ENCODE peak calls at places on chromosomes 5 and 9, in five cellular contexts. X, L, G, N and M are unnamed samples.

GRCh38 chr9:133167096-133167695 is 3.5 kb upstream of the GBGT1 start:
- DNase-seq in X (no peak), L (no peak), G (no peak), N (no peak), M (no peak)

GRCh38 chr9:86585422-86586143 is 231.4 kb upstream of the TUT7 start:
- DNase-seq in X (no peak), L (no peak), G (no peak), N (no peak), M (no peak)

GRCh38 chr9:136670571-136671253 is 8.0 kb downstream of the EGFL7 start:
- DNase-seq in X (no peak), L (no peak), G (no peak), N (no peak), M (no peak)

GRCh38 chr5:7250609-7251008 is 145.3 kb upstream of the ADCY2 start:
- DNase-seq in X (no peak), L (no peak), G (no peak), N (no peak), M (no peak)

GRCh38 chr9:136411358-136411757 is 900 bp downstream of the PMPCA start:
- DNase-seq in X (no peak), L (no peak), G (no peak), N (no peak), M (no peak)

GRCh38 chr9:89515416-89515815 is 17.5 kb upstream of the SEMA4D start:
- DNase-seq in X (no peak), L (no peak), G (no peak), N (no peak), M (no peak)

GRCh38 chr9:124202447-124202971 is 55.2 kb upstream of the NEK6 start:
- DNase-seq in X (peak; percentile 98), L (no peak), G (no peak), N (no peak), M (no peak)

GRCh38 chr9:69824497-69825252 is 4.1 kb downstream of the CFAP95 start:
- DNase-seq in X (no peak), L (no peak), G (no peak), N (no peak), M (no peak)

GRCh38 chr5:132464155-132464939 is 26.2 kb downstream of the IRF1 start:
- DNase-seq in X (peak; percentile 72), L (no peak), G (no peak), N (no peak), M (no peak)

GRCh38 chr9:6667633-6668280 is 22.2 kb upstream of the GLDC start:
- DNase-seq in X (peak; percentile 56), L (no peak), G (peak; percentile 47), N (no peak), M (no peak)

GRCh38 chr9:113468716-113469448 is 5.4 kb downstream of the RGS3 start:
- DNase-seq in X (no peak), L (peak; percentile 59), G (no peak), N (no peak), M (no peak)

GRCh38 chr5:78830647-78831046 is 154.5 kb downstream of the ARSB start:
- DNase-seq in X (no peak), L (no peak), G (no peak), N (no peak), M (no peak)

GRCh38 chr5:123628860-123629544 is 117.0 kb downstream of the CSNK1G3 start:
- DNase-seq in X (no peak), L (no peak), G (no peak), N (no peak), M (no peak)

GRCh38 chr5:12022444-12022843 is 118.2 kb upstream of the CTNND2 start:
- DNase-seq in X (no peak), L (no peak), G (no peak), N (no peak), M (no peak)

GRCh38 chr9:96859461-96860198 is 5.3 kb upstream of the ZNF782 start:
- DNase-seq in X (no peak), L (no peak), G (peak; percentile 98), N (no peak), M (no peak)

GRCh38 chr5:134026521-134027202 is 21.9 kb upstream of the VDAC1 start:
- DNase-seq in X (peak; percentile 84), L (peak; percentile 61), G (peak; percentile 65), N (peak; percentile 75), M (no peak)

GRCh38 chr9:109411818-109412352 is 86.2 kb downstream of the PTPN3 start:
- DNase-seq in X (peak; percentile 91), L (no peak), G (peak; percentile 15), N (no peak), M (no peak)

GRCh38 chr5:72071906-72072305 is 35.4 kb upstream of the MAP1B start:
- DNase-seq in X (no peak), L (no peak), G (no peak), N (no peak), M (no peak)

GRCh38 chr9:136110082-136111061 is 8.3 kb downstream of the TMEM250 start:
- DNase-seq in X (peak; percentile 80), L (no peak), G (no peak), N (no peak), M (no peak)

GRCh38 chr9:127967151-127967809 is 13.5 kb downstream of the EEIG1 start:
- DNase-seq in X (no peak), L (no peak), G (no peak), N (no peak), M (no peak)

GRCh38 chr5:95083606-95084005 is 201.3 kb downstream of the MCTP1 start:
- DNase-seq in X (no peak), L (no peak), G (no peak), N (no peak), M (no peak)

GRCh38 chr5:74233571-74233970 is 407.0 kb downstream of the ENC1 start:
- DNase-seq in X (no peak), L (no peak), G (peak; percentile 93), N (no peak), M (no peak)

DNA sequence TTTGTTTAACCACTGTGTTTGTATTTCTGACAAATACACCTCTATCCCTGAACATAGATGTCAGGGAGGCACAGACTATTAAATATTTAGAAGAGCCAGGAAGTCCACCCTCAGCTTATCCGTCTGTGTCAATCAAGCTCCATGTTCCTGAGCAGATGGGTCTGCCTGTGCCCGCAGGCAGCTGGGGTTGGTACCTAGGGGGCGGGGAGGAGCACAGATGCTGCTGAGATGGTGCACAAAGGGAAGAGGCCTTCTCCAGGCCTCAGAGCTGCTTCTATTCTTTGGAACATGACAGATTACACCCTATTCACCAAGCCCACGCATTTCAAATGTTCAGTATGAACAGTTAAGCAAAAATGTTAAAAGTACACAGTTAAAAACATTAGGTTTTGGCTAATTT is 142.1 kb downstream of the EPB41L4A start:
- DNase-seq in X (no peak), L (no peak), G (no peak), N (no peak), M (no peak)
- TF ChIP-seq CTCF in X (no peak), L (no peak), G (no peak), N (no peak), M (no peak)

DNA sequence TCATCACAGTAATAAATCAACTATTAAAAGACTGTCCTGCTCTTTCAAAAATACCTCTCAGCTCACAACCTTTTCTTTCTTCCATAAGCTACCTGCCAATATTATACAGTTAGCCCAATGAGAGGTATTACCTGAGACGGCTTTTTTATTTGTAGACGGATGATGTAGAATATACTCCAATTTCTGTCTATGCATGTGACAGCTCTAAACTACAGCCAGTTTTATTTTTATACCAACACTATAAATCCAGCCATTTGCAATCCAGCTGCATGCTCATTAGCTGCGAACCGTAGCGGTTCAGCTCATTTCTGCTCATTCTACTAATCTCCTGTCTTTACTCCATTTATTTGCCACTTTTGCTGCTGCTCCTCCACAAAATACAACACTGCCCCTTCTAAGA is 51.2 kb downstream of the TBCA start:
- DNase-seq in X (no peak), L (no peak), G (no peak), N (no peak), M (no peak)
- TF ChIP-seq CTCF in X (no peak), L (no peak), G (no peak), N (no peak), M (no peak)

GRCh38 chr5:37838152-37838932 is 1.5 kb downstream of the GDNF start:
- DNase-seq in X (no peak), L (no peak), G (no peak), N (no peak), M (peak; percentile 37)
- TF ChIP-seq CTCF in X (no peak), L (no peak), G (peak; percentile 28), N (no peak), M (no peak)

DNA sequence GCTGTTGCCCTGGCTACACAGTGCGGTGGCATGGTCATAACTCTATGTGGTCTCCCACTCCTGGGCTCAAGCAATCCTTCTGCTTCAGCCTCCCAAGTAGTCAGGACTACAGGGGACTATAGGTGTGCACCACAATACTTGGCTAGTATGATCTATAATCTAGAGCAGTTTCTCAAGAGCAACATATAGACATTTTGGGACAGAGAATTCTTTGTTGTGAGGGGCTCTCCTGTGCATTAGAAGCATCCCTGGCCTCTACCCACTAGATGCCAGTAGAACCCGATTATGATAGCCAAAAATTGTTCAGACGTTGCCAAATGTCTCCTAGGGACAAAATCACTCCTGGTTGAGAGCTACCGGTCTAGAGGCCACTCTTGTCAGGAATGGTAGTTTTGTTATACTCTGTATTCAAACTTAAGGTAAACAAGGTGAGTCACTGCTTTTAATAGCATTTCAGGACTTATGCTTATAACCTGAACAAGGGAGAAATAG is 7.2 kb downstream of the ANKHD1 start:
- DNase-seq in X (no peak), L (no peak), G (peak; percentile 63), N (no peak), M (no peak)
- TF ChIP-seq CTCF in X (no peak), L (no peak), G (no peak), N (no peak), M (no peak)

GRCh38 chr9:5578018-5578697 is 50.7 kb upstream of the RIC1 start:
- DNase-seq in X (peak; percentile 24), L (no peak), G (no peak), N (no peak), M (no peak)

GRCh38 chr9:5577225-5577624 is 51.7 kb upstream of the RIC1 start:
- DNase-seq in X (no peak), L (no peak), G (no peak), N (no peak), M (no peak)

GRCh38 chr9:5574097-5574496 is 54.8 kb upstream of the RIC1 start:
- DNase-seq in X (no peak), L (no peak), G (no peak), N (no peak), M (no peak)

GRCh38 chr9:5571629-5572232 is 57.2 kb upstream of the RIC1 start:
- DNase-seq in X (no peak), L (no peak), G (no peak), N (no peak), M (no peak)

DNA sequence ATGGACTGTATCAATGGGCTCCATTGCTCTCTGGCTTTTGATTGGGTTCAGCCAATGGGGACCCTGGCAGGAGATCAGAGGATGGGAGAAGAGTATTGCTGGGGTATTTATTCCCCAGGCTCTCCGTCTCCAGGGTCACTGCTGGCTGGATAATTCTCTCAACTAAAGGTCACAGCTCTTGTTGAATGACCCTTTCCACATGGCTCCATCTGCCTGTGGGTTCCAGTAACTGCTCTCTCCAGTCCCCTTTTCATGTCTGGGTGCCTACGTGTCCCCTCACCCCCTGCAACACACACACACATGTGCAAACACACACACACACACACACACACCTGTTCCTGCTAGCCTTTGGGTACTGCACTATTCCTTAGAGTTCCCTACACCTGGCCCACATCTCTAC is 53.9 kb upstream of the RIC1 start:
- DNase-seq in X (peak; percentile 36), L (no peak), G (no peak), N (peak; percentile 7), M (no peak)
- TF ChIP-seq CTCF in X (peak; percentile 5), L (no peak), G (peak; percentile 10), N (peak; percentile 10), M (no peak)

GRCh38 chr9:101530076-101530711 is 3.5 kb upstream of the RNF20 start:
- DNase-seq in X (peak; percentile 85), L (peak; percentile 73), G (peak; percentile 72), N (peak; percentile 67), M (peak; percentile 68)
- TF ChIP-seq CTCF in X (peak; percentile 72), L (peak; percentile 89), G (peak; percentile 74), N (peak; percentile 81), M (peak; percentile 88)